ENCODE peak calls at places on chromosomes 13 and 19, in eight cellular contexts. O is iPS-NIHi11, B is Peyer's patch, P is T-helper 9 cell, Q is aorta, I is AG04449, T is hepatocyte, E is activated gamma-delta T cell treated with Interleukin-2 at 50 U/mL for 16 hours. J is an unnamed sample.

GRCh38 chr13:100158569-100158968 is 69.7 kb downstream of the PCCA start:
- DNase-seq in O (no peak), B (no peak), P (no peak), Q (no peak), I (no peak), T (no peak), E (no peak), J (no peak)

GRCh38 chr13:30191491-30192100 is 115.8 kb downstream of the KATNAL1 start:
- DNase-seq in O (no peak), B (peak; percentile 51), P (no peak), Q (no peak), I (no peak), T (peak; percentile 24), E (no peak), J (no peak)

GRCh38 chr19:29247912-29248311 is 35.0 kb upstream of the UQCRFS1 start:
- DNase-seq in O (no peak), B (no peak), P (no peak), Q (no peak), I (no peak), T (peak; percentile 32), E (no peak), J (no peak)

GRCh38 chr19:38194061-38194701 is 29.8 kb downstream of the DPF1 start:
- DNase-seq in O (no peak), B (no peak), P (no peak), Q (no peak), I (no peak), T (no peak), E (no peak), J (no peak)

GRCh38 chr19:6011206-6011605 is 33.3 kb upstream of the RANBP3 start:
- DNase-seq in O (no peak), B (no peak), P (no peak), Q (peak; percentile 37), I (no peak), T (no peak), E (no peak), J (no peak)

GRCh38 chr13:30884543-30884942 is 21.5 kb upstream of the MEDAG start:
- DNase-seq in O (peak; percentile 39), B (no peak), P (no peak), Q (no peak), I (no peak), T (no peak), E (no peak), J (no peak)

GRCh38 chr19:3375221-3376088 is 9.1 kb downstream of the NFIC start:
- DNase-seq in O (no peak), B (no peak), P (no peak), Q (peak; percentile 92), I (no peak), T (no peak), E (no peak), J (no peak)

GRCh38 chr19:6735181-6735891 is 2.0 kb downstream of the GPR108 start:
- DNase-seq in O (no peak), B (no peak), P (no peak), Q (no peak), I (no peak), T (peak; percentile 31), E (no peak), J (no peak)

GRCh38 chr13:107788464-107789165 is 426.7 kb downstream of the LIG4 start:
- DNase-seq in O (no peak), B (no peak), P (no peak), Q (no peak), I (no peak), T (no peak), E (no peak), J (no peak)

GRCh38 chr13:24261566-24261965 is 47.8 kb upstream of the C1QTNF9 start:
- DNase-seq in O (no peak), B (no peak), P (no peak), Q (no peak), I (no peak), T (no peak), E (no peak), J (no peak)

GRCh38 chr19:37909661-37910199 is 2.7 kb downstream of the SIPA1L3 start:
- DNase-seq in O (no peak), B (no peak), P (no peak), Q (no peak), I (no peak), T (no peak), E (no peak), J (no peak)

J was measured in stimulated activated naive CD8-positive, alpha-beta T cell treated with anti-CD3 and anti-CD28 coated beads, Interleukin-15, Interleukin-2, amounts not matched to agents 100 U/mL and 50 U/mL, for 24 hours.